ENCODE peak calls at places on chromosomes 4 and X, in four cellular contexts. V is lower leg skin, Y is spleen, P is A549. R is an unnamed sample.

GRCh38 chr4:106587558-106587957 is 219.0 kb upstream of the GIMD1 start:
- DNase-seq in V (no peak), Y (no peak), P (no peak), R (no peak)

GRCh38 chrX:151397741-151398070 is 700 bp downstream of the VMA21 start:
- DNase-seq in P (peak), V (no peak), Y (no peak), R (peak)

GRCh38 chr4:17859793-17860406 is 49.1 kb downstream of the NCAPG start:
- DNase-seq in P (no peak), V (no peak), Y (no peak), R (no peak)

GRCh38 chrX:134727363-134727762 is 69.1 kb upstream of the PLAC1 start:
- DNase-seq in Y (no peak), V (no peak), P (peak), R (peak)

GRCh38 chrX:109475174-109475891 is 6.6 kb downstream of the GUCY2F start:
- DNase-seq in V (no peak), P (peak), Y (no peak), R (peak)

GRCh38 chrX:36978886-36979285 is 29.3 kb upstream of the FAM47C start:
- DNase-seq in P (no peak), Y (no peak), V (no peak), R (no peak)

GRCh38 chr4:147860960-147861359 is 129.1 kb downstream of the ARHGAP10 start:
- DNase-seq in P (no peak), Y (no peak), V (no peak), R (no peak)

GRCh38 chrX:18620349-18620748 is 51.6 kb downstream of the RS1 start:
- DNase-seq in Y (no peak), V (no peak), P (no peak), R (no peak)

GRCh38 chrX:127947450-127947849 is 104.8 kb downstream of the ACTRT1 start:
- DNase-seq in P (no peak), V (no peak), Y (no peak), R (no peak)

GRCh38 chr4:81351653-81352455 is 119.9 kb downstream of the RASGEF1B start:
- DNase-seq in V (peak), Y (peak), P (peak), R (peak)

GRCh38 chrX:136711147-136711546 is 63.2 kb downstream of the CD40LG start:
- DNase-seq in P (peak), Y (peak), V (no peak), R (peak)

GRCh38 chr4:94536649-94537464 is 85.1 kb downstream of the PDLIM5 start:
- DNase-seq in P (no peak), Y (no peak), V (no peak), R (no peak)

GRCh38 chr4:70718811-70719604 is 2.8 kb upstream of the RUFY3 start:
- DNase-seq in Y (no peak), P (no peak), V (no peak), R (no peak)

GRCh38 chrX:133402042-133402453 is 13.2 kb downstream of the GPC4 start:
- DNase-seq in Y (no peak), V (peak), P (no peak), R (no peak)

GRCh38 chrX:107716045-107716684 is 59.4 kb downstream of the TSC22D3 start:
- DNase-seq in P (peak), V (peak), Y (peak), R (peak)

GRCh38 chr4:3121110-3121509 is 46.6 kb downstream of the HTT start:
- DNase-seq in V (no peak), P (no peak), Y (no peak), R (no peak)

GRCh38 chr4:3124070-3124767 is 49.7 kb downstream of the HTT start:
- DNase-seq in P (no peak), V (no peak), Y (no peak), R (no peak)

GRCh38 chr4:3123201-3123671 is 48.8 kb downstream of the HTT start:
- DNase-seq in Y (no peak), V (no peak), P (no peak), R (no peak)

GRCh38 chr4:3121596-3121995 is 47.1 kb downstream of the HTT start:
- DNase-seq in Y (no peak), V (no peak), P (no peak), R (no peak)

DNA sequence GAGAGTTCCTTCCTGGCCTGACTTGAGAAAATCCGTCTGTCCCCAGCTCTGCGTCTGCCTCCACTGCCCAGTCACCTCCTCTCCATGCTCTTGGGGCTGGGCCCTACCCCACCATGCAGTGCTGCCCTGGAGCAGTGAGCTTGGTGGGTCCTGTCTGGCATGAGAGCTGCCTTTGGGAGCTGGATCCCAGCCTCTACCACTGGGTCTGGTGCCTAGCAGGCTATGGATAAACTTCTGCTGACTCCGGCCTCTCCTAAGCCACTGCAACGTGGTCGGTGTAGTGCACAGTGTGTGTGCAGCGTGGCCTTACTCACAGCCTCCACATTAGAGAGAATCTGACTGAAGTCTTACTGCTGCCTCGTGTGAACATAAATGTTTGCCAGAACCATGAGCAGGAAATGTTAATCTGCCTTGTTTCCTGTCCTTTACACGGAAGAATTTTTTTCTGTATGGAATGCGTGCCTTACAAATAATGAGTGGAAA is 47.6 kb downstream of the HTT start:
- DNase-seq in P (no peak), Y (no peak), V (no peak), R (no peak)
- TF ChIP-seq POLR2A in P (no peak), Y (no peak), V (no peak), R (no peak)

GRCh38 chr4:1945492-1945891 is 63.3 kb downstream of the NELFA start:
- DNase-seq in P (no peak), V (no peak), Y (no peak), R (no peak)
- TF ChIP-seq POLR2A in P (no peak), V (no peak), Y (no peak), R (no peak)

GRCh38 chrX:119871599-119872395 is at the start of the genes NDUFA1 and RNF113A:
- DNase-seq in P (peak), V (peak), Y (peak), R (peak)
- TF ChIP-seq POLR2A in P (peak), V (no peak), Y (no peak), R (peak)

DNA sequence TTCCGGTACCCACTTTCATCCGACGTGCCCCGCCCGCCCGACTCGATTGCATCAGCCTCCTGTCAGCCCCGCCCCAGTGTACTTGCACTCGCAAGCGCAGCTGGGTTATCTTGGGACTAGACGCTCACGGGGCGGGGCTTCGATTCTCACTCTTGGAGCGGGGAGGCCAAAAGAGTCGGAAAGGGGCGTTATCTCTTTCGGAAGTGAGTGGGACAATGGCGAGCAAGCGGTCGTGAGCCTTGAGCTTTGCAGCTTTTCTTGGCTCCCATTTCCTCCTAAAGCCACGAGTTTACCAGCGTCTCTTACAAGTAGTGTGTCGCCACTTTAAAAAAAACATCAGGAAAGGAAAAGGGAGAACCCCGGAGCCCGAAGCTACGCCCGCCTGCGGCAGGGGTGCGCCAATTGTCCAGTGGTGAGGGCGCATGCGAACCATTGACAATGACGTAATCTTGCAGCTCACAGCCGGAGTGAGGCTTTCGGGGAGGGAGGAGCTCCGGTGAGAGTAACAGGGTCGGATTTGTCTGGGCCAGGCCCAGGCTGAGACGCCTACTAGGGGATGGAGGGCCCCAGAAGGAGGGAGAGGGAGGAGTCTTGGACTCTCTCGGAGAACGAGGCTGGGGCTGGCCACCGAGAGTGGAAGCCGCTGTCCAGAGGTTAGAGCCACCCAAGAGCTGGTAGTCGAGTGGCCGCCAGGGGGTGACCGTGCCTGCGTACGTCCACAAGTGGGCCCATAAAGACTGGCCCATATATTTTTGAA is 109.5 kb downstream of the GNL3L start:
- DNase-seq in Y (peak), P (peak), V (peak), R (peak)
- TF ChIP-seq POLR2A in Y (no peak), P (peak), V (no peak), R (peak)

DNA sequence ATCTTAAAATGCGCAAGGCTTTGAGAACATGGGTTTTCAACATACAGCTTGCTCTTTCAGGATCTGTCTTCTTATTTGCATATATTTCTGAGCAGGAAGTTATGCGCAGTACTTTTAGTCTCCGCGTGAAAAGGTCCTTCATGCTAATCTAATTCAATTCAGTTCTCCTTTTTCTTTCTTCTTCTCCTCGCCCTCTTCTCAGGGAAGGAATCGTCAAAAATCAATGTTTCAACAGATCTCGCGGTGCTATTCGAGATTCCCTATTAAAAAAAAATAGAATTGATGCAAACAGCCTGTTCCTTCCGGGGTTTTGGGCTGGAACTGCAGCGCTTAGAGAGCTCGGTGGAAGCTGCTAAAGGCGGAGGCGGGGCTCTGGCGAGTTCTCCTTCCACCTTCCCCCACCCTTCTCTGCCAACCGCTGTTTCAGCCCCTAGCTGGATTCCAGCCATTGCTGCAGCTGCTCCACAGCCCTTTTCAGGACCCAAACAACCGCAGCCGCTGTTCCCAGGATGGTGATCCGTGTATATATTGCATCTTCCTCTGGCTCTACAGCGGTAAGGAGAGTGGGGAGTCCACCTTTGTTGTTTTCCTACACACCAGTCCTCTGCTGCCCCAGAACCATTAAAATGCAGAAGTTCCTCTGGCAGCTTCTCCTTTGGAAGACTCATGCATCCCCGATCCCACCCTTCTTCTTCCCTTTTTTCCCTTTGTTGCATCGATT is at the start of the genes HMGN5 and SH3BGRL:
- DNase-seq in Y (peak), P (peak), V (peak), R (peak)
- TF ChIP-seq POLR2A in Y (no peak), P (peak), V (no peak), R (peak)

DNA sequence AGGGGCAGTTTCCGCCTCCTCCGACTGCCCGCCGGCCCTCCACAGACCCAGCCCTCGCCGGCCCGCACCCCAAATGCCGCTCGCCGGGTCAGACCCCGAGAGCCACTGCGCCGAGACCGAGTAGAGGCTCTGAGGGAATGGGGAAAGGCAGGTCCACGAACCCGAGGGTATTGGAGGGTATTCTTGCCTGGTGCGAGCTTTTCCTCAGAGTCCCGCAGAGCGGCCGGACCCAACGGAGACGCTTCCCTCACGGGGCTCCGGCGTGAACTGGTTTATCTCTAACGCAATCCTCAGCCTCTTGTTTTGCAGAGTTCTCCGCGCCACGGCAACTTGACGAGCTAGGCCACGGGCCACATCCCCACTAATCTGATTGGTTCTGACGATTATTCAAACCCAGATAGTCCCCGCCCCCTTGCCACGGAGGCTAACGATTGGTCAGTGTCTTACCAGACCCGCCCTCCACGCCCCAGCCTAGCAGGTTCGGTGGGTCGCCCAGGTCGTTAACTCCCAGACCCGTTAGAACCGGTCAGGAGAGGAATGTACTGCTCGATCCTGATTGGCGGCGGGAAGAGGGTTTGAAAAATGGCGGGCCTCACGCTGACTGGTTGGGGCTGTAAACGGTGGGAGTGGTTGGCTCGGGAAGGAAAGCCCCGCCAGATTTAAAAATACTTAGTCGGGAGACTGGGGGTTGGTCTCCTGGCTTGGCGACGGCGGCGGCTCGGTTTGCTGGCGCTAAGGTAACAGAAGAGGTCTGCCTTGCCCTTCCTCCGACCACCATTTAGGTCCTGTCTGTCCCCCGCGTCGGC is at the start of gene HMGB2:
- DNase-seq in P (peak), Y (peak), V (peak), R (peak)
- TF ChIP-seq POLR2A in P (peak), Y (peak), V (no peak), R (peak)

DNA sequence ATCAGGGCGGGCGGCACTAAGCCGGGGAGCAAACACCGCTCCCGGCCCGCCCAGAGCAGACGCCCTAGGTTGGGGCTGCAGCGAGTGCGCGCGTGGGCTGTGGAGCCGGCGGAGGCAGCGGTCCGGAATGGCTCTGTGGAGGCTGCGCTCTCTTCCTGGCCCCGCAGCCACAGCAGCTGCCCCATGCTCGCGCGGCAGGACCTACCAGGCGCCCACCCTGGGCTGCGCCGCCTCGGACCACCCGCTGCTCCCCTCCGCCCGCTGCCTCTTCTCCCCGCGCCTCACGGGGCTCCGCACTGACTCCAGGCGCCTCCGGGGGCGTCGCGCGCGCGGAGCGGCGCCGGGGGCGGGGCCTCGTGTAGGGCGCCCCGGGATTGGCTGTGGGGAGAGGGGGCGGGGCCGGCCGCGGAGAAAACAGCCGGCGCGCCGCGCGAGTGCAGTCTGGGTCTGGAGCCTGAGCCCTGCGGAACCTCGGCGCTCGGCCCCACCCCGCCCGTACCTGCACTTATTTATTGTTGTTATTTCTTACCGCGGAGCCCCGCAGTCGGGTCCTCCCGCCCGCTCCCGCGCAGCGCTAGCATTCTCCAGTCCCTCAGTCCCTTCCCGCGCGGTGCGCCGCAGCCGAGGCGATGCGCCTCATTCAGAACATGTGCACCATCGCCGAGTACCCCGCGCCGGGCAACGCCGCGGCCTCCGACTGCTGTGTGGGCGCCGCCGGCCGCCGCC is at the start of gene RASL11B:
- DNase-seq in V (peak), P (peak), Y (peak), R (peak)
- TF ChIP-seq POLR2A in V (no peak), P (peak), Y (no peak), R (no peak)

GRCh38 chr4:73069338-73070071 is at the start of gene COX18:
- DNase-seq in P (peak), Y (peak), V (peak), R (peak)
- TF ChIP-seq POLR2A in P (peak), Y (peak), V (no peak), R (peak)

R was measured in erythroblast.